ENCODE peak calls at places on chromosomes 11 and 22, in eight cellular contexts. W, C, J, R, P, T, F and Z are unnamed samples.

GRCh38 chr11:129141748-129142475 is 50.2 kb downstream of the ARHGAP32 start:
- DNase-seq in P (peak; percentile 21), J (no peak), F (no peak), R (peak; percentile 11), C (no peak), W (no peak), T (no peak), Z (no peak)

GRCh38 chr22:27930246-27931060 is 11.4 kb upstream of the PITPNB start:
- DNase-seq in W (no peak), T (no peak), F (no peak), P (no peak), C (no peak), R (peak; percentile 17), J (no peak), Z (no peak)

GRCh38 chr11:69920500-69921428 is 101.5 kb upstream of the FGF3 start:
- DNase-seq in W (no peak), R (no peak), J (no peak), F (no peak), P (no peak), T (no peak), C (no peak), Z (no peak)

GRCh38 chr22:46288846-46289243 is 7.8 kb upstream of the GTSE1 start:
- DNase-seq in T (no peak), R (no peak), F (no peak), P (no peak), C (no peak), W (no peak), J (no peak), Z (no peak)

GRCh38 chr22:47165338-47165931 is 403.0 kb downstream of the TBC1D22A start:
- DNase-seq in J (no peak), P (no peak), F (no peak), R (no peak), C (no peak), T (no peak), W (peak; percentile 35), Z (no peak)

GRCh38 chr11:75715688-75716087 is 1.9 kb upstream of the MOGAT2 start:
- DNase-seq in W (no peak), P (no peak), R (no peak), J (no peak), C (no peak), F (no peak), T (no peak), Z (no peak)

GRCh38 chr22:42410708-42411107 is 21.5 kb downstream of the NFAM1 start:
- DNase-seq in W (no peak), J (no peak), P (no peak), C (no peak), R (no peak), F (peak; percentile 34), T (no peak), Z (no peak)

GRCh38 chr11:68402355-68403031 is 58.1 kb upstream of the PPP6R3 start:
- DNase-seq in W (peak; percentile 3), R (no peak), T (no peak), J (no peak), P (no peak), C (no peak), F (no peak), Z (no peak)

GRCh38 chr22:22047266-22047665 is 64.7 kb upstream of the TOP3B start:
- DNase-seq in R (no peak), F (no peak), W (no peak), T (no peak), P (no peak), C (no peak), J (no peak), Z (no peak)

GRCh38 chr11:65400295-65401072 is 14.0 kb downstream of the FRMD8 start:
- DNase-seq in W (no peak), F (no peak), J (no peak), P (no peak), R (no peak), C (no peak), T (no peak), Z (no peak)

GRCh38 chr22:46390652-46391301 is 55.3 kb downstream of the TRMU start:
- DNase-seq in P (no peak), J (no peak), W (no peak), T (no peak), R (peak; percentile 52), F (no peak), C (no peak), Z (peak; percentile 22)

GRCh38 chr11:78886616-78887015 is 312.0 kb upstream of the NARS2 start:
- DNase-seq in C (no peak), J (no peak), W (no peak), T (no peak), F (no peak), P (no peak), R (peak; percentile 67), Z (no peak)

GRCh38 chr11:70908223-70908622 is 344.2 kb downstream of the SHANK2 start:
- DNase-seq in T (no peak), R (no peak), C (no peak), W (no peak), F (no peak), P (no peak), J (no peak), Z (no peak)

GRCh38 chr22:35686298-35686697 is 31.4 kb upstream of the APOL5 start:
- DNase-seq in C (no peak), T (no peak), R (no peak), P (no peak), W (no peak), F (no peak), J (no peak), Z (no peak)

GRCh38 chr11:78061088-78061920 is 2.4 kb upstream of the THRSP start:
- DNase-seq in R (peak; percentile 31), F (no peak), C (no peak), P (no peak), W (no peak), J (no peak), T (no peak), Z (no peak)